ENCODE peak calls at places on chromosomes 12 and 14, in eight cellular contexts. L is body of pancreas; U is left ventricle myocardium inferior; B is Peyer's patch; Q is fibroblast of mammary gland; Z is fibroblast of the aortic adventitia; K is choroid plexus epithelial cell; E is CD8-positive, alpha-beta T cell. I is an unnamed sample.

GRCh38 chr12:6224550-6224949 is 24.4 kb downstream of the CD9 start:
- DNase-seq in L (no peak), U (no peak), B (peak; percentile 59), Q (peak; percentile 54), Z (no peak), K (no peak), E (no peak), I (peak; percentile 38)

GRCh38 chr14:94145902-94146527 is 16.6 kb upstream of the IFI27L2 start:
- DNase-seq in L (no peak), U (no peak), B (no peak), Q (no peak), Z (no peak), K (no peak), E (no peak), I (no peak)

GRCh38 chr14:63134801-63135200 is 69.4 kb upstream of the RHOJ start:
- DNase-seq in L (no peak), U (no peak), B (no peak), Q (peak; percentile 6), Z (peak; percentile 14), K (peak; percentile 35), E (no peak), I (peak; percentile 31)

GRCh38 chr12:89960607-89961394 is 252.2 kb upstream of the ATP2B1 start:
- DNase-seq in L (no peak), U (no peak), B (no peak), Q (peak; percentile 76), Z (peak; percentile 23), K (peak; percentile 58), E (no peak), I (peak; percentile 26)

GRCh38 chr14:74258705-74259035 is 19.4 kb downstream of the VSX2 start:
- DNase-seq in L (no peak), U (no peak), B (no peak), Q (no peak), Z (no peak), K (no peak), E (no peak), I (no peak)

GRCh38 chr14:61563162-61563511 is 132.2 kb upstream of the HIF1A start:
- DNase-seq in L (peak; percentile 45), U (no peak), B (no peak), Q (no peak), Z (no peak), K (no peak), E (no peak), I (no peak)

GRCh38 chr12:18135509-18135908 is 45.5 kb upstream of the RERGL start:
- DNase-seq in L (no peak), U (no peak), B (no peak), Q (peak; percentile 67), Z (peak; percentile 89), K (peak; percentile 15), E (no peak), I (peak; percentile 50)

GRCh38 chr14:41872906-41873305 is 266.2 kb downstream of the LRFN5 start:
- DNase-seq in L (no peak), U (no peak), B (no peak), Q (peak; percentile 35), Z (no peak), K (peak; percentile 13), E (no peak), I (peak; percentile 37)

GRCh38 chr14:86999076-86999475 is 993.9 kb downstream of the GALC start:
- DNase-seq in L (no peak), U (no peak), B (no peak), Q (peak; percentile 66), Z (peak; percentile 53), K (no peak), E (no peak), I (no peak)

GRCh38 chr14:35814371-35815005 is 5.4 kb upstream of the RALGAPA1 start:
- DNase-seq in L (peak; percentile 65), U (no peak), B (no peak), Q (peak; percentile 58), Z (peak; percentile 60), K (peak; percentile 65), E (peak; percentile 56), I (peak; percentile 70)

GRCh38 chr12:106227641-106228319 is 20.0 kb downstream of the CKAP4 start:
- DNase-seq in L (no peak), U (no peak), B (no peak), Q (peak; percentile 15), Z (peak; percentile 24), K (peak; percentile 34), E (peak; percentile 40), I (peak; percentile 77)

GRCh38 chr12:49873361-49873934 is 30.3 kb downstream of the FAIM2 start:
- DNase-seq in L (no peak), U (peak; percentile 30), B (no peak), Q (peak; percentile 49), Z (peak; percentile 87), K (no peak), E (no peak), I (peak; percentile 70)

GRCh38 chr12:52053570-52054209 is 2.4 kb downstream of the NR4A1 start:
- DNase-seq in L (peak; percentile 18), U (no peak), B (no peak), Q (no peak), Z (peak; percentile 70), K (no peak), E (no peak), I (peak; percentile 79)

GRCh38 chr14:92108345-92109254 is 2.2 kb upstream of the ATXN3 start:
- DNase-seq in L (no peak), U (no peak), B (no peak), Q (no peak), Z (no peak), K (peak; percentile 6), E (no peak), I (no peak)

GRCh38 chr12:122013792-122014590 is 7.7 kb upstream of the BCL7A start:
- DNase-seq in L (no peak), U (no peak), B (no peak), Q (no peak), Z (no peak), K (no peak), E (no peak), I (no peak)

GRCh38 chr12:20549115-20549719 is 145.9 kb upstream of the SLCO1C1 start:
- DNase-seq in L (no peak), U (no peak), B (no peak), Q (peak; percentile 56), Z (peak; percentile 68), K (peak; percentile 88), E (no peak), I (peak; percentile 86)

DNA sequence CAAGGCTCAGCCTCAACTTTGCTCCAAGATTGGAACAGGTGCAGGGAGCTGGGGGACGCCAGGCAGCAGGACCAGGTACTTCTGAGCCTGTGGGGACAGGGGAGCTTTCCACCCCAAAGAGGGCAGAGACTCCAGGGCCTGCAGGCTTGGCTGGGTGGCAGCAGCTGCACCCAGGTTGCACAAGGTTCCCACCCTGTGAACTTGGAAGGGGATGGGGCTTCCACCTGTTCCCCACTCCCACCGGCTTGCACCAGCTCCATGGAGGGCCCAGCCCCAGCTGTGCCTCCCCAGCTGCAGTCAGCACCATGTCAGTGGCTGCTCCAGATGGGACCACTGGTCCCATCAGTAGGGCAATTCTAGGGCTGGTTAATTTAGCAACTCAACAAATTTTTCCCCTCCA is 114.0 kb upstream of the CDKN3 start:
- DNase-seq in L (no peak), U (no peak), B (no peak), Q (no peak), Z (no peak), K (no peak), E (no peak), I (no peak)
- H3K4me3 ChIP-seq in L (no peak overlapping the region), U (no peak overlapping the region), B (no peak overlapping the region), Q (no peak overlapping the region), Z (no peak overlapping the region), K (no peak overlapping the region), E (no peak overlapping the region), I (no peak overlapping the region)

GRCh38 chr12:132711169-132711843 is 664 bp downstream of the PGAM5 start:
- DNase-seq in L (peak; percentile 37), U (no peak), B (peak; percentile 66), Q (no peak), Z (peak; percentile 23), K (peak; percentile 33), E (no peak), I (peak; percentile 39)

GRCh38 chr12:132713123-132713522 is 2.5 kb downstream of the PGAM5 start:
- DNase-seq in L (no peak), U (no peak), B (no peak), Q (no peak), Z (no peak), K (no peak), E (no peak), I (no peak)

GRCh38 chr12:132710062-132710421 is 600 bp upstream of the PGAM5 start:
- DNase-seq in L (peak; percentile 33), U (no peak), B (no peak), Q (no peak), Z (no peak), K (no peak), E (no peak), I (no peak)

GRCh38 chr12:132708150-132708549 is 2.5 kb upstream of the PGAM5 start:
- DNase-seq in L (no peak), U (no peak), B (no peak), Q (no peak), Z (no peak), K (no peak), E (no peak), I (no peak)

GRCh38 chr12:132710422-132711168 is at the start of gene PGAM5:
- DNase-seq in L (peak; percentile 89), U (peak; percentile 80), B (peak; percentile 95), Q (peak; percentile 59), Z (peak; percentile 64), K (peak; percentile 81), E (peak; percentile 81), I (peak; percentile 81)
- TF ChIP-seq CTCF in L (no peak), U (no peak), B (no peak), Q (no peak), Z (no peak), K (no peak), E (no peak), I (no peak)

DNA sequence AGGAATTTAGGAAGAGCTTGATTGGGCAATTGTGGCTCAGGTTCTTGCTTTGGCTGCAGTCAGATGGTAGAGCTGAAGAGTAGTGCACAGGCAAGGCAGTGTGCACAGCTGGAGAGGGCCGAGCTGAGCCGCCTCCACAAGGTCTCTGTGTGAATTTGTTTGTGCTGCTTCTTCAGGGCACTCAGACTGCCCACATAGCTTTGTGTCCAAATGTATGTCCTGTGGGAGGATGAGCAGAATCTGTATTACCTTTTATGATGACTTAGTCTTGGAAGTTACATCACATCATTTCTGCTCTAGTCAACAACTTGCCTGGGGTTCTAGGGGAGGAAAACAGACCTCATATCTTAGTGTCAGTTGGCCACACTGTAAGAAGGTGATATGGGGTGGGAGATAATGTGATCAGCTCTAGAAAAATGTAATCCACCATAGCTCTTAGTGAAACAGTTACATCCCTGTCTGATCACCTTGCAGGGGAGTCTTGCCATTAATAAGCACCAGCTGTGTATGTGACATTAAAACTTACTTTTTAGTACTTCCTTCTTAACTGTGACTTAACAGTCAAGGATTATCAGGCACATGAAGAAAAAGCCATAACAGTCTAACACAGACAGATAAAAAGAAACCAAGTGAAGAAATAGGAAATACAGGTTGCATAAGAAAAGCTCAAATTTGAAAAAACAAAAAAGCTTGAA is 53.4 kb downstream of the RCOR1 start:
- DNase-seq in L (no peak), U (no peak), B (no peak), Q (peak; percentile 26), Z (peak; percentile 27), K (peak; percentile 46), E (no peak), I (peak; percentile 24)
- H3K4me3 ChIP-seq in L (no peak overlapping the region), U (no peak overlapping the region), B (no peak overlapping the region), Q (no peak overlapping the region), Z (no peak overlapping the region), K (no peak overlapping the region), E (no peak overlapping the region), I (no peak overlapping the region)

GRCh38 chr12:62128186-62128965 is 131.8 kb upstream of the USP15 start:
- DNase-seq in L (no peak), U (no peak), B (no peak), Q (no peak), Z (no peak), K (no peak), E (no peak), I (no peak)

GRCh38 chr12:62127516-62127915 is 132.7 kb upstream of the USP15 start:
- DNase-seq in L (no peak), U (no peak), B (no peak), Q (no peak), Z (no peak), K (no peak), E (no peak), I (no peak)

GRCh38 chr12:62123721-62124203 is 136.4 kb upstream of the USP15 start:
- DNase-seq in L (peak; percentile 19), U (no peak), B (no peak), Q (peak; percentile 58), Z (peak; percentile 57), K (peak; percentile 81), E (no peak), I (peak; percentile 65)
- TF ChIP-seq CTCF in L (peak; percentile 55), U (peak; percentile 60), B (peak; percentile 50), Q (peak; percentile 84), Z (peak; percentile 85), K (peak; percentile 90), E (peak; percentile 60), I (peak; percentile 80)